ENCODE peak calls at places on chromosome 14, in ten cellular contexts. G, R, T, B, K, C, P, F, N and Z are unnamed samples.

GRCh38 chr14:35197015-35197414 is 74.7 kb downstream of the PRORP start:
- DNase-seq in G (no peak), R (no peak), T (no peak), B (no peak), K (peak), C (no peak), P (no peak), F (peak), N (no peak), Z (no peak)

GRCh38 chr14:52868911-52869611 is 77.7 kb upstream of the GNPNAT1 start:
- DNase-seq in G (no peak), R (no peak), T (no peak), B (no peak), K (no peak), C (no peak), P (no peak), F (no peak), N (no peak), Z (no peak)

GRCh38 chr14:99072433-99072832 is 199.6 kb downstream of the BCL11B start:
- DNase-seq in G (no peak), R (no peak), T (no peak), B (no peak), K (no peak), C (no peak), P (no peak), F (no peak), N (no peak), Z (no peak)

GRCh38 chr14:99030436-99030835 is 241.6 kb downstream of the BCL11B start:
- DNase-seq in G (no peak), R (no peak), T (no peak), B (no peak), K (no peak), C (no peak), P (no peak), F (no peak), N (no peak), Z (no peak)

GRCh38 chr14:72793154-72793725 is 100.7 kb downstream of the DPF3 start:
- DNase-seq in G (no peak), R (no peak), T (no peak), B (no peak), K (no peak), C (no peak), P (no peak), F (no peak), N (no peak), Z (no peak)

GRCh38 chr14:32078030-32078793 is 1.1 kb downstream of the ARHGAP5 start:
- DNase-seq in G (peak), R (no peak), T (no peak), B (peak), K (no peak), C (no peak), P (peak), F (peak), N (peak), Z (no peak)

GRCh38 chr14:51554339-51554920 is 97.3 kb upstream of the FRMD6 start:
- DNase-seq in G (no peak), R (no peak), T (no peak), B (no peak), K (no peak), C (no peak), P (no peak), F (peak), N (no peak), Z (no peak)

GRCh38 chr14:60514378-60515243 is 5.7 kb downstream of the SIX6 start:
- DNase-seq in G (no peak), R (no peak), T (no peak), B (no peak), K (no peak), C (peak), P (no peak), F (peak), N (peak), Z (no peak)

GRCh38 chr14:81219821-81220487 is 805 bp downstream of the GTF2A1 start:
- DNase-seq in G (peak), R (no peak), T (peak), B (peak), K (no peak), C (peak), P (no peak), F (peak), N (peak), Z (no peak)

GRCh38 chr14:66117600-66117999 is 368.6 kb upstream of the CCDC196 start:
- DNase-seq in G (no peak), R (no peak), T (no peak), B (no peak), K (peak), C (no peak), P (no peak), F (peak), N (no peak), Z (no peak)

GRCh38 chr14:23568021-23568599 is 519 bp upstream of the AP1G2 start:
- DNase-seq in G (no peak), R (no peak), T (no peak), B (peak), K (no peak), C (no peak), P (no peak), F (no peak), N (no peak), Z (no peak)

GRCh38 chr14:76640923-76641395 is 120.3 kb upstream of the VASH1 start:
- DNase-seq in G (no peak), R (no peak), T (no peak), B (no peak), K (no peak), C (no peak), P (no peak), F (no peak), N (no peak), Z (no peak)

GRCh38 chr14:20317720-20318119 is 12.0 kb upstream of the TTC5 start:
- DNase-seq in G (no peak), R (no peak), T (no peak), B (no peak), K (no peak), C (no peak), P (no peak), F (no peak), N (no peak), Z (no peak)

GRCh38 chr14:101927859-101928258 is 36.5 kb upstream of the DYNC1H1 start:
- DNase-seq in G (no peak), R (no peak), T (no peak), B (peak), K (no peak), C (no peak), P (no peak), F (no peak), N (peak), Z (no peak)

GRCh38 chr14:28161040-28161439 is 605.5 kb upstream of the FOXG1 start:
- DNase-seq in G (no peak), R (no peak), T (no peak), B (no peak), K (no peak), C (no peak), P (no peak), F (no peak), N (no peak), Z (no peak)

GRCh38 chr14:90383731-90384542 is 12.9 kb upstream of the CALM1 start:
- DNase-seq in G (peak), R (no peak), T (peak), B (peak), K (no peak), C (no peak), P (peak), F (no peak), N (peak), Z (no peak)

GRCh38 chr14:43172899-43173548 is 1334.1 kb downstream of the FSCB start:
- DNase-seq in G (no peak), R (no peak), T (no peak), B (no peak), K (no peak), C (no peak), P (no peak), F (peak), N (no peak), Z (no peak)

GRCh38 chr14:24114536-24115450 is at the start of the genes DCAF11 and NRL:
- DNase-seq in G (peak), R (peak), T (peak), B (peak), K (peak), C (peak), P (peak), F (peak), N (peak), Z (peak)

GRCh38 chr14:88793259-88793625 is 489 bp upstream of the EML5 start:
- DNase-seq in G (peak), R (no peak), T (no peak), B (peak), K (no peak), C (peak), P (no peak), F (no peak), N (no peak), Z (no peak)

GRCh38 chr14:23186913-23187654 is 3.6 kb upstream of the SLC7A8 start:
- DNase-seq in G (peak), R (peak), T (no peak), B (no peak), K (peak), C (no peak), P (no peak), F (peak), N (peak), Z (peak)

GRCh38 chr14:104150201-104151027 is 12.0 kb downstream of the KIF26A start:
- DNase-seq in G (peak), R (no peak), T (no peak), B (peak), K (no peak), C (no peak), P (no peak), F (peak), N (peak), Z (peak)

GRCh38 chr14:90517431-90517841 is 120.6 kb downstream of the CALM1 start:
- DNase-seq in G (no peak), R (no peak), T (no peak), B (no peak), K (no peak), C (no peak), P (no peak), F (no peak), N (no peak), Z (no peak)

GRCh38 chr14:30298266-30298795 is 260.6 kb upstream of the G2E3 start:
- DNase-seq in G (no peak), R (no peak), T (no peak), B (no peak), K (no peak), C (no peak), P (no peak), F (no peak), N (no peak), Z (no peak)

GRCh38 chr14:105323663-105324062 is 9.1 kb downstream of the PACS2 start:
- DNase-seq in G (no peak), R (no peak), T (no peak), B (no peak), K (no peak), C (no peak), P (no peak), F (no peak), N (no peak), Z (no peak)

GRCh38 chr14:51576112-51576420 is 75.6 kb upstream of the FRMD6 start:
- DNase-seq in G (no peak), R (no peak), T (no peak), B (no peak), K (no peak), C (no peak), P (no peak), F (no peak), N (no peak), Z (no peak)

GRCh38 chr14:58100735-58101368 is 51.2 kb downstream of the ARMH4 start:
- DNase-seq in G (no peak), R (no peak), T (no peak), B (no peak), K (no peak), C (no peak), P (no peak), F (no peak), N (no peak), Z (no peak)

GRCh38 chr14:104350463-104351185 is 212.2 kb downstream of the KIF26A start:
- DNase-seq in G (no peak), R (no peak), T (no peak), B (peak), K (no peak), C (no peak), P (peak), F (no peak), N (peak), Z (no peak)

GRCh38 chr14:33686218-33686617 is 264.7 kb downstream of the EGLN3 start:
- DNase-seq in G (no peak), R (no peak), T (no peak), B (no peak), K (no peak), C (no peak), P (no peak), F (no peak), N (no peak), Z (no peak)

GRCh38 chr14:68564826-68565760 is 227.8 kb downstream of the ZFP36L1 start:
- DNase-seq in G (no peak), R (no peak), T (no peak), B (peak), K (no peak), C (no peak), P (no peak), F (no peak), N (no peak), Z (no peak)